ENCODE peak calls at places on chromosomes 5 and 9, in five cellular contexts. U is hepatocyte, P is OCI-LY7, C is GM23338, M is SK-N-SH. W is an unnamed sample.

GRCh38 chr5:76532061-76532460 is 91.1 kb downstream of the F2RL2 start:
- DNase-seq in C (no peak), M (no peak), P (no peak), U (no peak), W (no peak)

GRCh38 chr9:135083831-135084230 is 3.6 kb upstream of the OLFM1 start:
- DNase-seq in P (no peak), C (no peak), M (no peak), U (peak; percentile 37), W (no peak)

GRCh38 chr5:153959134-153959957 is 79.4 kb downstream of the FAM114A2 start:
- DNase-seq in C (peak; percentile 92), U (no peak), P (no peak), M (no peak), W (no peak)

GRCh38 chr5:179269781-179270543 is 75.3 kb downstream of the ADAMTS2 start:
- DNase-seq in P (no peak), U (no peak), C (no peak), M (peak; percentile 74), W (no peak)

GRCh38 chr9:71863652-71864051 is 47.3 kb downstream of the ABHD17B start:
- DNase-seq in U (no peak), C (no peak), M (no peak), P (no peak), W (no peak)

GRCh38 chr9:13661014-13661413 is 381.5 kb upstream of the MPDZ start:
- DNase-seq in U (no peak), M (no peak), C (no peak), P (no peak), W (peak; percentile 58)

GRCh38 chr9:70013598-70014196 is 30.0 kb upstream of the MAMDC2 start:
- DNase-seq in P (no peak), M (peak; percentile 52), C (peak; percentile 8), U (peak; percentile 31), W (no peak)

GRCh38 chr5:68406767-68407232 is 191.2 kb downstream of the PIK3R1 start:
- DNase-seq in U (peak; percentile 47), M (peak; percentile 37), P (peak; percentile 5), C (no peak), W (no peak)

GRCh38 chr9:7536310-7536939 is 263.2 kb downstream of the DMAC1 start:
- DNase-seq in P (peak; percentile 36), C (peak; percentile 87), U (peak; percentile 68), M (peak; percentile 45), W (peak; percentile 65)

GRCh38 chr9:108511200-108511756 is 344.5 kb downstream of the ACTL7B start:
- DNase-seq in C (no peak), U (no peak), M (no peak), P (no peak), W (no peak)

GRCh38 chr5:82150562-82150961 is 127.6 kb downstream of the RPS23 start:
- DNase-seq in P (no peak), U (no peak), M (no peak), C (no peak), W (no peak)

GRCh38 chr5:82151217-82151616 is 126.9 kb downstream of the RPS23 start:
- DNase-seq in U (no peak), M (peak; percentile 27), C (no peak), P (no peak), W (no peak)

GRCh38 chr5:82151622-82152021 is 126.5 kb downstream of the RPS23 start:
- DNase-seq in U (no peak), C (no peak), P (no peak), M (no peak), W (no peak)

GRCh38 chr5:82149434-82149833 is 128.7 kb downstream of the RPS23 start:
- DNase-seq in U (no peak), P (no peak), M (no peak), C (no peak), W (no peak)

GRCh38 chr5:82147860-82148573 is 130.1 kb downstream of the RPS23 start:
- DNase-seq in M (no peak), U (peak; percentile 28), P (no peak), C (no peak), W (no peak)
- H3K27ac ChIP-seq in M (no peak overlapping the region), U (peak overlapping the region; percentile 41), P (no peak overlapping the region), C (no peak overlapping the region), W (no peak overlapping the region)

GRCh38 chr9:101271102-101271501 is 113.7 kb downstream of the BAAT start:
- DNase-seq in C (no peak), P (no peak), M (no peak), U (no peak), W (no peak)

GRCh38 chr9:101269596-101270324 is 115.0 kb downstream of the BAAT start:
- DNase-seq in P (no peak), M (no peak), C (peak; percentile 25), U (no peak), W (no peak)

GRCh38 chr9:101264727-101265126 is 120.1 kb downstream of the BAAT start:
- DNase-seq in C (no peak), P (no peak), M (no peak), U (no peak), W (no peak)

GRCh38 chr9:101270325-101270701 is 114.5 kb downstream of the BAAT start:
- DNase-seq in M (no peak), U (no peak), P (no peak), C (peak; percentile 27), W (no peak)

DNA sequence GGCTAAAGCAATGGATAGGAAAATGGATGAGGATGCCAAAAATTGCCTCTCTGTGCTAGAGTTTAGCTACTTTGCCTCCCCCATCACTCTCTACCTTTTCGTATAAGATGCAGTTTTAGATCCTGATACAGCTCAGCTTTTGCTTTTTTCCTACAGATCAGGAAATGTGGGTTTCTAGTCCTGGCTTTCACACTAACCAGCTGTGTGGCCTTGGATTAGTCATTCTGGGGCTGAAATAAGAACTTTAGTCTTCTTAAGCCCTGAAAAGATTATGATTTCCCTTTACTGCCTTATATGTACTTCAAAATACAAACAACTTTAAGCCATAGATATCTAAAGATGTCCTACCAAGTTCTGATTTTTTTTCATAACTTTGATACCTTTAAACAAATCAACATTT is 116.4 kb downstream of the BAAT start:
- DNase-seq in U (no peak), C (no peak), M (no peak), P (no peak), W (no peak)
- H2AFZ ChIP-seq in U (no peak overlapping the region), C (no peak overlapping the region), M (no peak overlapping the region), P (no peak overlapping the region), W (no peak overlapping the region)

DNA sequence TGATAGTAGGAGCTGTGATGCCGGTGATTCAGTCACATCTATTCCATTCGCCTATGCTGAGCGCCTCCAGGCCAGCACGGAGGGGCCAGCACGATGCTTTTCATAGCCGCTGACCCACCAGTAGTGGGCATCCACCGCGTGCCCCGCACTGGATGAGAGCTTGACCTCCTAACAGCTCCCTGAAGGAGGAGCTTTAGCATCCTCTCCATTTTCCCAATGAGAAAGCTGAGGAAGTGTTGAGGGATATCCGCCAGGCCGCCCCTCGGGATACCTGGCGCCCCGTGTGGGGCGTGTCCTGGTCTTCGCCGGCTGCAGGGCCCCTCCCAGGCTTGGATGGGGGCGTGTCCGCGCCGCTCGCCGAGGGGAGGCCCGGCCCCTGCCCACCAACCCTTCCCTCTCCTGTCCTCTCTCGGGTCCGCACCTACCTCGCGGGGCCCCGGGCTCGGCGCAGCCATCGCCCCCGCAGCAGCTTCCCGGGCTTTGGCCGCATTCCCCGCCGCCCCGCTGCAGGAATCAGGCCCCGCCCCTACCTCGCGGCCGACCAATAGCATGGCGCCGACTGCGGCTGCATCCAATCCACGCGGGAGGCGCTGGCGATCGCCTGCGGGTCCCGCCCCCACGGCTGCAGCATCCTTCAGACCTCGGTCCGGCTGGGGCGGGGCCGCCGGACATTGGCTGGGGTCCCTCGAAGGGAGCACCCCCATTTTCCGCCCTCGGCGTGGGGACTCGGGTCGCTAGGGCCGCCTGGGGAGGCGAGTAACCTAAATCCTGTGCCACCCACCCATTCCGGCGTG is at the start of gene PIP5KL1:
- DNase-seq in U (peak; percentile 92), C (peak; percentile 96), P (peak; percentile 84), M (peak; percentile 98), W (peak; percentile 87)
- H3K4me3 ChIP-seq in U (peak within 1 kb of the TSS; percentile 21), C (peak within 1 kb of the TSS; percentile 70), P (peak within 1 kb of the TSS; percentile 67), M (peak within 1 kb of the TSS; percentile 64), W (peak within 1 kb of the TSS; percentile 56)

GRCh38 chr5:139392678-139393496 is 2.0 kb downstream of the PROB1 start:
- DNase-seq in C (peak; percentile 94), M (peak; percentile 92), U (peak; percentile 80), P (peak; percentile 94), W (peak; percentile 86)

GRCh38 chr5:139390639-139391569 is 1.2 kb upstream of the MZB1 start:
- DNase-seq in U (no peak), M (no peak), C (no peak), P (no peak), W (no peak)

GRCh38 chr5:139393497-139394122 is 1.3 kb downstream of the PROB1 start:
- DNase-seq in U (no peak), M (peak; percentile 49), P (no peak), C (peak; percentile 60), W (no peak)

GRCh38 chr5:139391570-139392323 is 2.0 kb upstream of the MZB1 start:
- DNase-seq in P (peak; percentile 76), U (no peak), M (no peak), C (peak; percentile 59), W (peak; percentile 42)

GRCh38 chr5:139392324-139392677 is 2.6 kb upstream of the MZB1 start:
- DNase-seq in M (no peak), C (no peak), P (no peak), U (no peak), W (no peak)
- H3K27ac ChIP-seq in M (no peak overlapping the region), C (no peak overlapping the region), P (peak overlapping the region; percentile 90), U (no peak overlapping the region), W (peak overlapping the region; percentile 98)

W was measured in MM.1S.